ENCODE peak calls at places on chromosome 4, in ten cellular contexts. Z, U, F, K, C, Y, J, I, B and D are unnamed samples.

GRCh38 chr4:145154573-145154972 is 25.8 kb downstream of the OTUD4 start:
- DNase-seq in Y (no peak), U (no peak), K (no peak), Z (peak), B (no peak), F (no peak), I (no peak), J (no peak), C (no peak), D (no peak)

GRCh38 chr4:84167579-84167978 is 331.5 kb downstream of the NKX6-1 start:
- DNase-seq in C (no peak), K (no peak), U (no peak), Z (peak), I (no peak), F (no peak), J (no peak), B (no peak), Y (no peak), D (no peak)

GRCh38 chr4:125323547-125324100 is 8.9 kb downstream of the FAT4 start:
- DNase-seq in U (no peak), B (no peak), Z (peak), Y (no peak), I (no peak), J (no peak), C (no peak), K (no peak), F (no peak), D (no peak)

GRCh38 chr4:21507439-21507838 is 441.1 kb downstream of the KCNIP4 start:
- DNase-seq in Z (peak), F (no peak), J (no peak), K (no peak), C (no peak), Y (no peak), U (no peak), I (peak), B (peak), D (no peak)

GRCh38 chr4:80311130-80311529 is 24.4 kb upstream of the CFAP299 start:
- DNase-seq in Z (no peak), F (no peak), K (no peak), B (no peak), Y (no peak), I (no peak), C (no peak), U (no peak), J (no peak), D (no peak)

GRCh38 chr4:37623125-37623524 is 63.1 kb downstream of the RELL1 start:
- DNase-seq in C (no peak), K (no peak), U (no peak), Y (no peak), I (no peak), F (no peak), Z (no peak), B (no peak), J (no peak), D (no peak)

GRCh38 chr4:183438458-183439113 is 5.8 kb upstream of the CDKN2AIP start:
- DNase-seq in Z (no peak), Y (no peak), I (no peak), F (peak), B (peak), C (peak), J (no peak), K (no peak), U (peak), D (peak)

GRCh38 chr4:111748157-111748556 is 397.1 kb upstream of the FAM241A start:
- DNase-seq in K (no peak), U (no peak), C (no peak), Y (no peak), Z (peak), B (no peak), J (no peak), I (no peak), F (no peak), D (no peak)

GRCh38 chr4:88137112-88137511 is 21.3 kb downstream of the ABCG2 start:
- DNase-seq in Y (no peak), K (no peak), J (no peak), I (no peak), F (no peak), U (no peak), Z (no peak), B (peak), C (no peak), D (no peak)

GRCh38 chr4:164926301-164926700 is 49.3 kb downstream of the APELA start:
- DNase-seq in Z (no peak), U (peak), F (no peak), Y (no peak), C (peak), B (no peak), K (no peak), I (peak), J (no peak), D (no peak)

GRCh38 chr4:74117024-74117534 is 18.1 kb upstream of the CXCL2 start:
- DNase-seq in Z (no peak), F (peak), Y (peak), K (no peak), J (peak), U (peak), B (peak), I (peak), C (peak), D (peak)

GRCh38 chr4:156558365-156559025 is 413.1 kb downstream of the PDGFC start:
- DNase-seq in Z (peak), J (peak), B (no peak), F (no peak), U (no peak), Y (no peak), I (no peak), C (no peak), K (no peak), D (no peak)

GRCh38 chr4:184310171-184310567 is 92.5 kb upstream of the ENPP6 start:
- DNase-seq in U (no peak), J (peak), B (no peak), F (no peak), C (no peak), I (no peak), K (no peak), Z (no peak), Y (no peak), D (no peak)

GRCh38 chr4:8082517-8083055 is 76.0 kb downstream of the ABLIM2 start:
- DNase-seq in F (no peak), K (peak), J (no peak), Z (no peak), C (no peak), Y (no peak), B (no peak), U (no peak), I (no peak), D (no peak)

GRCh38 chr4:102585329-102585728 is 84.2 kb downstream of the NFKB1 start:
- DNase-seq in I (no peak), U (no peak), Y (no peak), F (no peak), K (no peak), J (no peak), B (no peak), C (no peak), Z (no peak), D (no peak)

GRCh38 chr4:37816006-37816405 is 10.5 kb upstream of the PGM2 start:
- DNase-seq in K (no peak), Z (no peak), I (no peak), F (no peak), Y (no peak), C (no peak), U (no peak), B (no peak), J (no peak), D (no peak)

GRCh38 chr4:48033825-48034413 is 17.3 kb downstream of the NIPAL1 start:
- DNase-seq in C (no peak), Y (peak), K (no peak), Z (peak), I (no peak), U (no peak), B (no peak), F (peak), J (no peak), D (no peak)

GRCh38 chr4:48032721-48033120 is 16.1 kb downstream of the NIPAL1 start:
- DNase-seq in I (no peak), K (no peak), Y (no peak), F (no peak), Z (no peak), J (no peak), B (no peak), C (no peak), U (no peak), D (no peak)

GRCh38 chr4:48028654-48029053 is 12.1 kb downstream of the NIPAL1 start:
- DNase-seq in C (no peak), J (no peak), I (no peak), U (no peak), B (no peak), F (no peak), K (no peak), Z (no peak), Y (no peak), D (no peak)

GRCh38 chr4:48030470-48030869 is 13.9 kb downstream of the NIPAL1 start:
- DNase-seq in J (no peak), U (no peak), F (no peak), C (no peak), K (no peak), Z (peak), I (no peak), B (no peak), Y (no peak), D (no peak)

DNA sequence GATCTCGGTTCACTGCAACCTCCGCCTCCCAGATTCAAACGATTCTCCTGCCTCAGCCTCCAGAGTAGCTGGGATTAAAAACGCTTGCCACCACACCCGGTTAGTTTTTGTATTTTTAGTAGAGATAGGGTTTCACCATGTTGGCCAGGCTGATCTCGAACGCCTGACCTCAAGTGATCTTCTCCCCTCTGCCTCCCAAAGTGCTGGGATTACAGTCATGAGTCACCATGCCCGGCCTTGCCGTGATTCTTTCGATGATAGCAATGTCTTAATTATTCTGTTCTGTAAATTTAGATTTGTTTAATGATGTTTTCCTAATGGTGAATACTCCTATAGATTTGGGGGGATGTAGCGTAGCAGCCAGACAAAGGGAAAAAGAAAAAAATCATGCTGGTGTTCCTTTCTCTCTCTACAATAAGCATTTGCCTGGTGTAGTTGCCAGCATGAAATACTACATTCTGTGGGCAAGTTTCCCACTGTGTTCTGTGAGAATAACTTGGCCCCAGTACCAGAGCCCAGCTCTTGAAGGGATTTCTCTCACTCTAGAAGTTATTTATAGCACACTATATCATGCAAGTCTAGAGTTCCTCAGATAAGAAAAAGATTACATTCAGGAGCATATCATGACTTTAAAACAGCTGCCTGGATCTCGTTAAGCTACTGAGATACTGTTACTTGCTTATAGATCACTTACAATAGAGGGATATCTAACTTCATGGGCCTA is 15.4 kb downstream of the NIPAL1 start:
- DNase-seq in Y (no peak), F (peak), I (no peak), U (no peak), J (no peak), K (no peak), B (no peak), Z (no peak), C (no peak), D (no peak)
- H3K4me3 ChIP-seq in Y (no peak), F (no peak), I (no peak), U (no peak), J (no peak), K (no peak), B (no peak), Z (no peak), C (no peak), D (no peak)

GRCh38 chr4:61336488-61336887 is 136.4 kb downstream of the ADGRL3 start:
- DNase-seq in Y (peak), K (no peak), I (no peak), F (no peak), Z (peak), U (no peak), J (no peak), B (no peak), C (no peak), D (no peak)
- H3K4me3 ChIP-seq in Y (no peak), K (no peak), I (no peak), F (no peak), Z (peak), U (no peak), J (no peak), B (no peak), C (no peak), D (no peak)

GRCh38 chr4:3462321-3462789 is 751 bp upstream of the DOK7 start:
- DNase-seq in K (peak), B (no peak), J (no peak), I (no peak), F (no peak), C (no peak), Z (no peak), U (no peak), Y (no peak), D (no peak)
- H3K4me3 ChIP-seq in K (no peak), B (no peak), J (no peak), I (no peak), F (no peak), C (no peak), Z (no peak), U (no peak), Y (no peak), D (no peak)

DNA sequence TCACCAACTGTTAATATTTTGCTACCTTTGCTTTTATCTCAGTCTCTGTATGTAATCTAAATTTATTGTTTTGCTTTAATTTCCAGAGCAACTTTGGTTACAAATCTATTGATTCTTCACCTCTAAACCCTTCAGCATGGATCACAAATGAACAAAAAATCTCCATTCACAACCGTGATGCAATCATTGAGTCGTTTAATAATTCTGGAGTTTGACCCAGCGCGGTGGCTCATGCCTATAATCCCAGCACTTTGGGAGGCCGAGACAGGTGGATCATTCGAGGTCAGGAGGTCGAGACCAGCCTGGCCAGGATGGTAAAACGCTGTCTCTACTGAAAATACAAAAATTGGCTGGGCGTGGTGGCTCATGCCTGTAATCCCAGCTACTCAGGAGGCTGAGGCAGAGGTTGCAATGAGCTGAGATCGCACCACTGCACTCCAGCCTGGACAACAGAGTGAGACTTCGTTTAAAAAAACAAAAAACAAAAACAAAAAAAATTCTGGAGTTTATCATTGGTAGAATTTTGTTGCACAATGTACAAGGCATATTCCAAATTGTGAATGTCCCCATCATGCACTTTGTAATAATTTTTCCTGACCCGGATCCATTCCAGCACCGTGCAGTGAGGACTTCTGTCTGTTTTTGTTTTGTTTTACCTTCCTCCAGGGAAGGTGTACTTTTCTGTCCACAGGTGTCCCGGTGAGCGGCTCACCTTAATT is 2.3 kb upstream of the IDUA start:
- DNase-seq in I (no peak), B (no peak), J (no peak), Z (no peak), U (no peak), F (no peak), K (peak), C (no peak), Y (no peak), D (no peak)
- H3K4me3 ChIP-seq in I (no peak), B (peak), J (no peak), Z (peak), U (peak), F (peak), K (peak), C (no peak), Y (peak), D (peak)

DNA sequence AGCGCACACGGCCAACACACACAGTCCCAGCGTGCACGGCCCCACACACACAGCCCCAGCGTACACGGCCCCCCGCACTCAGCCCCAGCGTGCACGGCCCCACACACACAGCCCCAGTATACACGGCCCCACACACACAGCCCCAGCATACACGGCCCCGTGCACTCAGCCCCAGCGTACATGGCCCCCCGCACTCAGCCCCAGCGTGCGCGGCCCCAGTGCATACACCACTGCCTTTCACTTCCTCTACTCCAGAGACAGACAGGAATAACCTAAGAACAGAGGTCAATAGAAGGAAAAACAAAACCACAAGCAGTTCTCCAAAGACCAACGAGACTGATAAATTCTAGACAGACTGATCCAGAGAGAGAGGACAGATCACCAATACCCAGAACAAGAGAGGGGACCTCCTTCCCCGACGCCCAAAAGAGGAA is 17.1 kb downstream of the GAK start:
- DNase-seq in U (no peak), Y (no peak), I (no peak), Z (no peak), F (no peak), K (peak), B (no peak), C (no peak), J (peak), D (no peak)
- H3K4me3 ChIP-seq in U (no peak), Y (peak), I (no peak), Z (no peak), F (peak), K (no peak), B (no peak), C (no peak), J (no peak), D (no peak)

GRCh38 chr4:147090486-147090885 is 144.8 kb upstream of the TTC29 start:
- DNase-seq in C (no peak), F (no peak), U (no peak), I (no peak), J (no peak), K (no peak), Y (no peak), Z (no peak), B (no peak), D (no peak)

GRCh38 chr4:147078875-147079658 is 133.4 kb upstream of the TTC29 start:
- DNase-seq in I (no peak), B (no peak), U (no peak), Y (no peak), F (no peak), Z (no peak), K (no peak), C (no peak), J (no peak), D (no peak)

GRCh38 chr4:147088141-147088540 is 142.5 kb upstream of the TTC29 start:
- DNase-seq in Z (no peak), I (no peak), K (no peak), F (no peak), C (no peak), B (no peak), U (no peak), Y (no peak), J (no peak), D (no peak)

GRCh38 chr4:147085796-147086195 is 140.1 kb upstream of the TTC29 start:
- DNase-seq in K (no peak), B (no peak), C (no peak), F (no peak), Y (no peak), J (no peak), Z (no peak), I (no peak), U (no peak), D (no peak)

DNA sequence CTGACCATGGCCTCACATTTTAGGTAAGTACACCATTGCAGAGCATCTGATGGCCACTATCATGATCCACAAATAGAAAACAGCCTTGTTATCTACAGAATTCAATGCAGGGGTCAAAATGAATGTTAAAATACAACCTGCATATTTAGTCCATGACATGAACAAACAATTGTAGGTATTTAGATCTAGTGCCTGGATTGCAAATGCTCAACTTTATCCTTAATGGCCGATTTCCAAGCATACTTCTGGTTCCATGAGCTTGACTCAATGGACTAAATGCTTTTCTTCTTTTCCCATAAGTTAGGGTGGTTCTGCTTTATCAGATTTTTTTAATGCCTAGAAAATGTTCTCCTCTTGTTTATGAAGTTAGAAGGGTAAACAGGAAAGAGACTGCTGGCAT is 139.2 kb upstream of the TTC29 start:
- DNase-seq in I (no peak), J (no peak), Z (no peak), Y (no peak), U (no peak), B (no peak), C (no peak), K (no peak), F (no peak), D (no peak)
- H3K4me3 ChIP-seq in I (no peak), J (no peak), Z (no peak), Y (no peak), U (no peak), B (no peak), C (no peak), K (no peak), F (no peak), D (no peak)

GRCh38 chr4:76212301-76212700 is 1.3 kb downstream of the SCARB2 start:
- DNase-seq in C (no peak), Z (no peak), K (no peak), B (no peak), I (no peak), F (no peak), U (no peak), J (no peak), Y (no peak), D (no peak)
- H3K4me3 ChIP-seq in C (peak), Z (peak), K (peak), B (peak), I (peak), F (peak), U (peak), J (peak), Y (peak), D (peak)

GRCh38 chr4:108527729-108528128 is 92.6 kb upstream of the RPL34 start:
- DNase-seq in U (no peak), C (no peak), I (no peak), J (no peak), B (no peak), Y (no peak), K (no peak), F (no peak), Z (no peak), D (no peak)
- H3K4me3 ChIP-seq in U (no peak), C (no peak), I (no peak), J (no peak), B (no peak), Y (no peak), K (no peak), F (no peak), Z (no peak), D (no peak)

DNA sequence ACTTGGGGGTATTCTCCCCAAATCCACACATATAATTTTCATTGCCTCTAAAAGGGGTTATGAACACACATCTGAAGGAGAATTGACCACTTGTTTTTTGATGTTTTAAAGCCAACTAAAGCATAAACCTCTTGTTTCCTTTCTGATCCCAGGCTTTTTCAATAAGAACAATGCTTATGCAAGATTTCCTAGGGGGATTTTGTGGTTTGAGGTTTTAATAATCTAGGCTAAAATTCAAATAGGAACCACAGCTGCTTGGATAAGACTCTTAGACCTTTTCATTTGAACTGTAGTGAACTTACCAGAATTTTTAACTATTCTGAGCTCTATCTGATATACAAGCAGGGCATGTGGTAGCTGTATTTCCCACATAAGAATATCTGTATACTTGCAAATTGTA is 651.1 kb downstream of the ANKRD50 start:
- DNase-seq in K (no peak), C (no peak), I (no peak), Y (no peak), F (no peak), J (no peak), Z (no peak), U (peak), B (peak), D (no peak)
- H3K4me3 ChIP-seq in K (no peak), C (no peak), I (no peak), Y (no peak), F (no peak), J (no peak), Z (no peak), U (no peak), B (no peak), D (no peak)